ENCODE peak calls at places on chromosomes 2 and 18, in ten cellular contexts. One of them, this sample, is unnamed.

GRCh38 chr2:177495945-177496344 is 103.4 kb downstream of the AGPS start:
- DNase-seq in brain microvascular endothelial cell: no peak
- DNase-seq in right atrium auricular region: no peak
- DNase-seq in keratinocyte: no peak
- DNase-seq in heart right ventricle: no peak
- DNase-seq in gastrocnemius medialis: no peak
- DNase-seq in IMR-90: no peak
- DNase-seq in HepG2: no peak
- DNase-seq in lower lobe of right lung: no peak
- DNase-seq in breast epithelium: no peak
- DNase-seq in this sample: no peak

GRCh38 chr18:58209326-58209725 is 165.3 kb downstream of the NEDD4L start:
- DNase-seq in brain microvascular endothelial cell: no peak
- DNase-seq in right atrium auricular region: no peak
- DNase-seq in keratinocyte: no peak
- DNase-seq in heart right ventricle: no peak
- DNase-seq in gastrocnemius medialis: no peak
- DNase-seq in IMR-90: peak; percentile 41
- DNase-seq in HepG2: no peak
- DNase-seq in lower lobe of right lung: no peak
- DNase-seq in breast epithelium: no peak
- DNase-seq in this sample: no peak

GRCh38 chr2:140504596-140504995 is 1626.2 kb downstream of the LRP1B start:
- DNase-seq in brain microvascular endothelial cell: no peak
- DNase-seq in right atrium auricular region: no peak
- DNase-seq in keratinocyte: no peak
- DNase-seq in heart right ventricle: no peak
- DNase-seq in gastrocnemius medialis: no peak
- DNase-seq in IMR-90: no peak
- DNase-seq in HepG2: no peak
- DNase-seq in lower lobe of right lung: no peak
- DNase-seq in breast epithelium: no peak
- DNase-seq in this sample: no peak

GRCh38 chr2:63055510-63056308 is 5.1 kb downstream of the OTX1 start:
- DNase-seq in brain microvascular endothelial cell: no peak
- DNase-seq in right atrium auricular region: no peak
- DNase-seq in keratinocyte: no peak
- DNase-seq in heart right ventricle: no peak
- DNase-seq in gastrocnemius medialis: no peak
- DNase-seq in IMR-90: no peak
- DNase-seq in HepG2: no peak
- DNase-seq in lower lobe of right lung: no peak
- DNase-seq in breast epithelium: no peak
- DNase-seq in this sample: peak; percentile 71

GRCh38 chr2:159185401-159186130 is 100.9 kb downstream of the WDSUB1 start:
- DNase-seq in brain microvascular endothelial cell: peak; percentile 29
- DNase-seq in right atrium auricular region: no peak
- DNase-seq in keratinocyte: no peak
- DNase-seq in heart right ventricle: no peak
- DNase-seq in gastrocnemius medialis: no peak
- DNase-seq in IMR-90: peak; percentile 58
- DNase-seq in HepG2: peak; percentile 23
- DNase-seq in lower lobe of right lung: no peak
- DNase-seq in breast epithelium: no peak
- DNase-seq in this sample: no peak

GRCh38 chr18:73509460-73509859 is 638.2 kb downstream of the FBXO15 start:
- DNase-seq in brain microvascular endothelial cell: no peak
- DNase-seq in right atrium auricular region: no peak
- DNase-seq in keratinocyte: no peak
- DNase-seq in heart right ventricle: no peak
- DNase-seq in gastrocnemius medialis: no peak
- DNase-seq in IMR-90: peak; percentile 33
- DNase-seq in HepG2: no peak
- DNase-seq in lower lobe of right lung: no peak
- DNase-seq in breast epithelium: no peak
- DNase-seq in this sample: no peak

GRCh38 chr2:85110991-85111560 is 22.1 kb upstream of the TCF7L1 start:
- DNase-seq in brain microvascular endothelial cell: no peak
- DNase-seq in right atrium auricular region: no peak
- DNase-seq in keratinocyte: no peak
- DNase-seq in heart right ventricle: no peak
- DNase-seq in gastrocnemius medialis: no peak
- DNase-seq in IMR-90: peak; percentile 18
- DNase-seq in HepG2: no peak
- DNase-seq in lower lobe of right lung: no peak
- DNase-seq in breast epithelium: no peak
- DNase-seq in this sample: no peak

GRCh38 chr2:178782236-178782635 is 25.0 kb downstream of the TTN start:
- DNase-seq in brain microvascular endothelial cell: no peak
- DNase-seq in right atrium auricular region: no peak
- DNase-seq in keratinocyte: no peak
- DNase-seq in heart right ventricle: no peak
- DNase-seq in gastrocnemius medialis: no peak
- DNase-seq in IMR-90: no peak
- DNase-seq in HepG2: no peak
- DNase-seq in lower lobe of right lung: no peak
- DNase-seq in breast epithelium: no peak
- DNase-seq in this sample: no peak

GRCh38 chr18:24366328-24366727 is 31.3 kb downstream of the OSBPL1A start:
- DNase-seq in brain microvascular endothelial cell: no peak
- DNase-seq in right atrium auricular region: no peak
- DNase-seq in keratinocyte: no peak
- DNase-seq in heart right ventricle: no peak
- DNase-seq in gastrocnemius medialis: no peak
- DNase-seq in IMR-90: no peak
- DNase-seq in HepG2: no peak
- DNase-seq in lower lobe of right lung: no peak
- DNase-seq in breast epithelium: no peak
- DNase-seq in this sample: no peak

GRCh38 chr2:48566582-48566981 is 36.6 kb downstream of the STON1 start:
- DNase-seq in brain microvascular endothelial cell: peak; percentile 34
- DNase-seq in right atrium auricular region: no peak
- DNase-seq in keratinocyte: no peak
- DNase-seq in heart right ventricle: no peak
- DNase-seq in gastrocnemius medialis: no peak
- DNase-seq in IMR-90: peak; percentile 17
- DNase-seq in HepG2: peak; percentile 29
- DNase-seq in lower lobe of right lung: no peak
- DNase-seq in breast epithelium: no peak
- DNase-seq in this sample: no peak

GRCh38 chr2:85935746-85936208 is 47.0 kb upstream of the ST3GAL5 start:
- DNase-seq in brain microvascular endothelial cell: peak; percentile 90
- DNase-seq in right atrium auricular region: no peak
- DNase-seq in keratinocyte: no peak
- DNase-seq in heart right ventricle: no peak
- DNase-seq in gastrocnemius medialis: no peak
- DNase-seq in IMR-90: peak; percentile 71
- DNase-seq in HepG2: no peak
- DNase-seq in lower lobe of right lung: no peak
- DNase-seq in breast epithelium: peak; percentile 19
- DNase-seq in this sample: no peak

GRCh38 chr18:34042423-34043146 is 182.1 kb downstream of the NOL4 start:
- DNase-seq in brain microvascular endothelial cell: no peak
- DNase-seq in right atrium auricular region: no peak
- DNase-seq in keratinocyte: no peak
- DNase-seq in heart right ventricle: no peak
- DNase-seq in gastrocnemius medialis: no peak
- DNase-seq in IMR-90: no peak
- DNase-seq in HepG2: no peak
- DNase-seq in lower lobe of right lung: no peak
- DNase-seq in breast epithelium: no peak
- DNase-seq in this sample: no peak

DNA sequence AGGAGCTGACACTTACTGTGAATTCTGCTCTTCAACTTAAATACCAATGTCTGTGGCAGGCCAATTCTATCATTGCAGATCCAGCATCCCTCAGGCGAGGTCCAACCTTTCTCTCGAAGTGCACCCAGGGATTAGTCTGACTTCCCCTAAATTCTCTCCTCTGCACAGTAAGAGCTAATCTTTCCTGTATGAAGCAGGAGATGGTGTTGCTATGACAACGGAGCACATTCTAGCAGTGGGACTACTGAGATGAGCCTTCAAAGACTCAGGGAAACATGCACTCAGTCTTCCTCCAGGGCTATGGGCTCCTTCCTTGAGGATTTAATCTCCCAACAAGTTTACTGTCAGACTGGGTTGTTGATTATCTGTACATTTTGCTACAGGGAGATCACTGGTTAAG is 176.3 kb downstream of the NOL4 start:
- DNase-seq in brain microvascular endothelial cell: no peak
- DNase-seq in right atrium auricular region: no peak
- DNase-seq in keratinocyte: no peak
- DNase-seq in heart right ventricle: no peak
- DNase-seq in gastrocnemius medialis: no peak
- DNase-seq in IMR-90: no peak
- DNase-seq in HepG2: no peak
- DNase-seq in lower lobe of right lung: no peak
- DNase-seq in breast epithelium: no peak
- DNase-seq in this sample: no peak
- H3K27ac ChIP-seq in brain microvascular endothelial cell: no peak overlapping the region
- H3K27ac ChIP-seq in right atrium auricular region: no peak overlapping the region
- H3K27ac ChIP-seq in keratinocyte: no peak overlapping the region
- H3K27ac ChIP-seq in heart right ventricle: no peak overlapping the region
- H3K27ac ChIP-seq in gastrocnemius medialis: no peak overlapping the region
- H3K27ac ChIP-seq in IMR-90: no peak overlapping the region
- H3K27ac ChIP-seq in HepG2: no peak overlapping the region
- H3K27ac ChIP-seq in lower lobe of right lung: no peak overlapping the region
- H3K27ac ChIP-seq in breast epithelium: no peak overlapping the region
- H3K27ac ChIP-seq in this sample: no peak overlapping the region

DNA sequence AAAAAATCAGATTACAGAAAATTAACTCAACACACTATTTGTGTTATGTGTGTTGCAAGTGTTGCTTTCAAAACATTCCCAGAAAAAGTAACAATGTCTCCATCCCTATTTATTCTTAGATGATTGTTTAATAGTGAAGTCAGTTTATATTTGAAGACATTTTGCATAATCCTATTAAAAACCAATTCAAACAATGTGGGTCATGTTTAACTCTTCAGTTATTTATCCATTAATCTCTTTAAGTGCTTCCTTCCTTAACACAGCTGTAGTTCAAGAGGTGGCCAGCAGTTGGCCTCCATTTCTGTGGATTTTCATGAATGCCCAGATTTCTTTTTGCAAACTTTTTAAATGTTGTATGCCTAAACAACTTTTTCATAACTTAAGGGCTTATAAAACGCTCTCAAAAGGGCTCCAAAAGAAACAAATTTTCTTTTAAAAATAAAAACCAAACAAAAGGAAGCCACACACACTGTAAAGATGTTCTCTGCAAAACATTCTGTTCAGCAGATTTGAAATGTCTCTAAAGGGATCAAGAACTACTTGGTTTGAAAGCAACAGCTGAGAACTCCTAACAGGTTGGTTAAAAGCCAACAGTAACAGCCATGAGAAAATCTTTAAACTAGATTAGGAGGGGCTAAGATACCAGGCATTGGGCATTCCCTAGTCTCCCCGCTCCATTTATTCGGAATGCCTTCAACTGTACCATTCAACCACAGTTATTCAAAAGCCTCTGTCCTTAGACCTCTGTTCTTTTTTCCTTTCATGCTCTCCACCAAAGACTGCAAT is 71.5 kb downstream of the THADA start:
- DNase-seq in brain microvascular endothelial cell: no peak
- DNase-seq in right atrium auricular region: no peak
- DNase-seq in keratinocyte: no peak
- DNase-seq in heart right ventricle: no peak
- DNase-seq in gastrocnemius medialis: no peak
- DNase-seq in IMR-90: peak; percentile 28
- DNase-seq in HepG2: no peak
- DNase-seq in lower lobe of right lung: no peak
- DNase-seq in breast epithelium: no peak
- DNase-seq in this sample: no peak
- TF ChIP-seq CTCF in brain microvascular endothelial cell: peak; percentile 56
- TF ChIP-seq CTCF in right atrium auricular region: peak; percentile 51
- TF ChIP-seq CTCF in keratinocyte: peak; percentile 22
- TF ChIP-seq CTCF in heart right ventricle: peak; percentile 40
- TF ChIP-seq CTCF in gastrocnemius medialis: no peak
- TF ChIP-seq CTCF in IMR-90: peak; percentile 27
- TF ChIP-seq CTCF in HepG2: no peak
- TF ChIP-seq CTCF in lower lobe of right lung: peak; percentile 31
- TF ChIP-seq CTCF in breast epithelium: peak; percentile 25
- TF ChIP-seq CTCF in this sample: peak; percentile 2

DNA sequence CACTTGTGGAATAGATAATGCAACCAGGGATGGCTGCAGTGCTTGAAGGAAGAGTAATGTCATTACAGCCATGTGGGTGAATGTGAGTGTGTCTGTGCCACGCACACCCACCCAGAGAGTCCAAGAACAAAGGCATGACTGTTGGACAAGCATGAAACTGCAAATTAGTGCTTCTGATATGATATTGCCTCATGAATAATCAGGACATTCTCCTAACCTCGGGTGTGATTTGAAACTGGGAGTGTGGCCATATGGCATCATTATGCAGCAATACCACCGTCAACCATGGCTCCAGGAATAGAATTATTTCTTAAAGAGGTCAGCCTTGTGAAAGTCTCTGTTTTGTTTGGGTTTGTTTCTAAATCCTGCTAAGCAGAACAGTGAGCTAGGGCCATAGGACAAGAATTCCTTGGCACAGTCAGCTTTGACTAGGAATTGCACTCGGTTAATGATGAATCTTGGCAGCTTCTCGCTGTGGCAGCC is 678.0 kb upstream of the RAB6C start:
- DNase-seq in brain microvascular endothelial cell: no peak
- DNase-seq in right atrium auricular region: peak; percentile 61
- DNase-seq in keratinocyte: no peak
- DNase-seq in heart right ventricle: no peak
- DNase-seq in gastrocnemius medialis: peak; percentile 59
- DNase-seq in IMR-90: no peak
- DNase-seq in HepG2: no peak
- DNase-seq in lower lobe of right lung: no peak
- DNase-seq in breast epithelium: peak; percentile 18
- DNase-seq in this sample: no peak
- H3K27ac ChIP-seq in brain microvascular endothelial cell: no peak overlapping the region
- H3K27ac ChIP-seq in right atrium auricular region: peak overlapping the region; percentile 9
- H3K27ac ChIP-seq in keratinocyte: no peak overlapping the region
- H3K27ac ChIP-seq in heart right ventricle: peak overlapping the region; percentile 49
- H3K27ac ChIP-seq in gastrocnemius medialis: peak overlapping the region; percentile 78
- H3K27ac ChIP-seq in IMR-90: no peak overlapping the region
- H3K27ac ChIP-seq in HepG2: no peak overlapping the region
- H3K27ac ChIP-seq in lower lobe of right lung: no peak overlapping the region
- H3K27ac ChIP-seq in breast epithelium: peak overlapping the region; percentile 26
- H3K27ac ChIP-seq in this sample: no peak overlapping the region

DNA sequence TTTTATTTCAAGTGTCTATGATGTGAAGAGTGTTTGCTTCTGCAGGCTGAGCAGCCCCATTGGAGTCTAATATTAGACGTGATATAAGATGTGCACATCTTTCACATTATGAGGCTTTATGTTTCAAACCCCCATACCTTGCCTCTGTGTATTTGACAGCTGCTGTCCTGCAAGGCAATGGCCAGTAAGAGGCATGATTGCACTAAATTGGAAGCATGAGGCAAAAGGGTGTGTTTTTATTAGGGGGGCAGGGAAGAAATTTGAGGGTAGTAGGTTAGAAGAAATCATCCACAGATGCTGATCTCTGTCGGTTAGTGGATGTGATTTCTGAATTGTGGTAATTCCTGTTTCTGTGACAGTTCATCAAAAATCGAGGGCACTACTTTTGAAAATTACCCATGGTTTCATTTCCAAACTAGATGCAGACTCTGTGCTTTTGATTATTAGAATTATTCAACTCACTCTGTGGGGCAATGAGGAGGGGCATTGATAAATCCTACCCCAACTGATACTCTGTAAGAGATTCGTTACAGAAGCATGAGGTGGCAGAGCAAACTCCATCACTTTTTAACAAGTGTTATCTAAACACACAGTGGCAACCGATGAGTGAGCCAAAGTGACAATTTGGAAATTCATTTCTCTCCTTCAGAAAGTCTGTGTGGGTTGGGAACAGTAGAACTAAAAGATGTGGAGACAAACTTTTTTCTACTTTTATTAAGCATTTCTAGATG is 452.9 kb downstream of the ARHGAP15 start:
- DNase-seq in brain microvascular endothelial cell: peak; percentile 46
- DNase-seq in right atrium auricular region: no peak
- DNase-seq in keratinocyte: no peak
- DNase-seq in heart right ventricle: no peak
- DNase-seq in gastrocnemius medialis: no peak
- DNase-seq in IMR-90: peak; percentile 52
- DNase-seq in HepG2: no peak
- DNase-seq in lower lobe of right lung: no peak
- DNase-seq in breast epithelium: no peak
- DNase-seq in this sample: no peak
- TF ChIP-seq CTCF in brain microvascular endothelial cell: peak; percentile 60
- TF ChIP-seq CTCF in right atrium auricular region: no peak
- TF ChIP-seq CTCF in keratinocyte: no peak
- TF ChIP-seq CTCF in heart right ventricle: peak; percentile 19
- TF ChIP-seq CTCF in gastrocnemius medialis: no peak
- TF ChIP-seq CTCF in IMR-90: peak; percentile 55
- TF ChIP-seq CTCF in HepG2: no peak
- TF ChIP-seq CTCF in lower lobe of right lung: no peak
- TF ChIP-seq CTCF in breast epithelium: no peak
- TF ChIP-seq CTCF in this sample: peak; percentile 2

This sample was measured in kidney.